ENCODE peak calls at places on chromosomes 12 and 14, in ten cellular contexts. W is NCI-H1105 treated with DMSO at 0.1 percent for 48 hours; E is activated naive CD8-positive, alpha-beta T cell treated with anti-CD3 and anti-CD28 coated beads, Interleukin-2, amount 10 ng/mL, durations not matched to agents 7 days and 5 days; Y is foreskin fibroblast; N is WTC11; P is NCI-H1092; B is activated naive CD4-positive, alpha-beta T cell; I is HuH-7.5; K is activated T-helper 1 cell treated with anti-CD3 and anti-CD28 coated beads, Interleukin-12 subunit alpha, Interleukin-12 subunit beta, Interleukin-2, Interleukin-4 antibody, amounts not matched to agents 30 ng/mL and 10 ng/mL and 1 ng/mL, durations not matched to agents 14 hours and 24 hours and 36 hours; O is CD8-positive, alpha-beta memory T cell. L is an unnamed sample.

GRCh38 chr14:24179294-24179960 is 7.5 kb downstream of the REC8 start:
- DNase-seq in W (no peak), E (no peak), Y (no peak), N (no peak), P (no peak), B (no peak), I (no peak), K (no peak), O (no peak), L (no peak)

GRCh38 chr14:50069325-50069724 is 47.0 kb downstream of the VCPKMT start:
- DNase-seq in W (no peak), E (no peak), Y (no peak), N (no peak), P (no peak), B (no peak), I (no peak), K (no peak), O (no peak), L (no peak)

GRCh38 chr14:41830679-41831078 is 224.0 kb downstream of the LRFN5 start:
- DNase-seq in W (peak), E (no peak), Y (peak), N (no peak), P (no peak), B (no peak), I (no peak), K (no peak), O (no peak), L (no peak)

GRCh38 chr12:27361372-27361771 is 28.7 kb downstream of the BMAL2 start:
- DNase-seq in W (no peak), E (no peak), Y (peak), N (no peak), P (no peak), B (no peak), I (no peak), K (no peak), O (no peak), L (no peak)

GRCh38 chr12:114018669-114019068 is 52.5 kb upstream of the RBM19 start:
- DNase-seq in W (peak), E (no peak), Y (peak), N (no peak), P (no peak), B (no peak), I (no peak), K (no peak), O (no peak), L (no peak)

GRCh38 chr12:9881988-9882387 is 699 bp downstream of the KLRF2 start:
- DNase-seq in W (no peak), E (no peak), Y (no peak), N (no peak), P (no peak), B (no peak), I (no peak), K (no peak), O (no peak), L (no peak)

GRCh38 chr12:12604790-12605189 is 6.9 kb upstream of the CREBL2 start:
- DNase-seq in W (no peak), E (no peak), Y (no peak), N (no peak), P (no peak), B (no peak), I (no peak), K (no peak), O (no peak), L (no peak)

GRCh38 chr12:105736498-105736897 is 402.3 kb downstream of the NUAK1 start:
- DNase-seq in W (no peak), E (no peak), Y (no peak), N (no peak), P (no peak), B (no peak), I (no peak), K (no peak), O (no peak), L (no peak)

GRCh38 chr12:107776171-107776570 is 1.7 kb downstream of the ASCL4 start:
- DNase-seq in W (no peak), E (no peak), Y (no peak), N (no peak), P (no peak), B (no peak), I (no peak), K (no peak), O (no peak), L (no peak)

GRCh38 chr12:113262710-113263109 is 41.4 kb downstream of the TPCN1 start:
- DNase-seq in W (no peak), E (no peak), Y (no peak), N (no peak), P (no peak), B (no peak), I (no peak), K (no peak), O (no peak), L (no peak)

GRCh38 chr12:22821985-22822384 is 197.0 kb downstream of the ETNK1 start:
- DNase-seq in W (no peak), E (no peak), Y (no peak), N (no peak), P (no peak), B (no peak), I (no peak), K (no peak), O (no peak), L (no peak)

GRCh38 chr14:84361476-84361875 is 1168.5 kb upstream of the FLRT2 start:
- DNase-seq in W (no peak), E (no peak), Y (no peak), N (no peak), P (no peak), B (no peak), I (no peak), K (no peak), O (no peak), L (no peak)

GRCh38 chr12:120468271-120468845 is 1.2 kb downstream of the SRSF9 start:
- DNase-seq in W (no peak), E (peak), Y (peak), N (peak), P (no peak), B (no peak), I (peak), K (peak), O (no peak), L (no peak)

GRCh38 chr12:107411792-107412535 is 273.6 kb upstream of the PWP1 start:
- DNase-seq in W (no peak), E (no peak), Y (peak), N (no peak), P (no peak), B (no peak), I (no peak), K (no peak), O (no peak), L (no peak)

GRCh38 chr14:34710744-34711143 is 3.6 kb downstream of the CFL2 start:
- DNase-seq in W (no peak), E (no peak), Y (no peak), N (no peak), P (no peak), B (no peak), I (no peak), K (no peak), O (no peak), L (no peak)

GRCh38 chr14:26872510-26872909 is 274.7 kb upstream of the NOVA1 start:
- DNase-seq in W (no peak), E (no peak), Y (no peak), N (no peak), P (no peak), B (no peak), I (no peak), K (no peak), O (no peak), L (no peak)

GRCh38 chr12:89350260-89350659 is 2.0 kb downstream of the DUSP6 start:
- DNase-seq in W (no peak), E (no peak), Y (no peak), N (no peak), P (no peak), B (no peak), I (no peak), K (no peak), O (no peak), L (no peak)

GRCh38 chr14:20707622-20708021 is 19.1 kb downstream of the ANG start:
- DNase-seq in W (no peak), E (no peak), Y (no peak), N (no peak), P (no peak), B (no peak), I (no peak), K (no peak), O (no peak), L (no peak)

GRCh38 chr14:64806862-64807495 is 72.7 kb downstream of the SPTB start:
- DNase-seq in W (no peak), E (no peak), Y (no peak), N (no peak), P (no peak), B (no peak), I (no peak), K (no peak), O (no peak), L (no peak)

GRCh38 chr12:93722757-93723567 is 45.8 kb downstream of the CRADD start:
- DNase-seq in W (no peak), E (no peak), Y (peak), N (no peak), P (no peak), B (no peak), I (no peak), K (no peak), O (no peak), L (no peak)

GRCh38 chr12:7369274-7369729 is 65.4 kb downstream of the ACSM4 start:
- DNase-seq in W (no peak), E (no peak), Y (peak), N (no peak), P (no peak), B (no peak), I (no peak), K (no peak), O (no peak), L (no peak)

GRCh38 chr14:104639889-104640548 is 35.4 kb upstream of the TMEM179 start:
- DNase-seq in W (peak), E (peak), Y (peak), N (peak), P (peak), B (peak), I (peak), K (peak), O (peak), L (no peak)